ENCODE peak calls at places on chromosome 6, in eight cellular contexts. O is T-helper 9 cell, H is Right ventricle myocardium superior, N is Karpas-422, K is NT2/D1, Z is KG1, X is right lobe of liver, S is lower leg skin. I is an unnamed sample.

GRCh38 chr6:162385980-162386379 is 341.6 kb downstream of the PRKN start:
- DNase-seq in Z (no peak), O (no peak), X (no peak), N (no peak), H (no peak), S (no peak), K (no peak), I (no peak)

GRCh38 chr6:27505209-27506027 is 32.5 kb upstream of the ZNF184 start:
- DNase-seq in H (no peak), N (peak), O (peak), S (peak), Z (no peak), K (peak), X (no peak), I (peak)

GRCh38 chr6:13407709-13408695 is 79.4 kb downstream of the GFOD1 start:
- DNase-seq in Z (no peak), N (no peak), O (no peak), K (no peak), S (no peak), X (peak), H (peak), I (no peak)

GRCh38 chr6:130814506-130814905 is 12.7 kb upstream of the SMLR1 start:
- DNase-seq in Z (no peak), H (no peak), X (no peak), S (no peak), N (no peak), O (no peak), K (no peak), I (no peak)

GRCh38 chr6:160978141-160978926 is 13.2 kb upstream of the MAP3K4 start:
- DNase-seq in O (no peak), K (no peak), S (no peak), N (no peak), H (no peak), Z (no peak), X (no peak), I (no peak)

GRCh38 chr6:107531868-107532267 is 42.0 kb downstream of the SOBP start:
- DNase-seq in N (no peak), O (no peak), H (no peak), S (no peak), Z (no peak), K (no peak), X (no peak), I (no peak)

GRCh38 chr6:158003910-158004695 is 22.4 kb downstream of the SYNJ2 start:
- DNase-seq in N (no peak), Z (no peak), X (no peak), S (no peak), H (no peak), K (no peak), O (no peak), I (no peak)

GRCh38 chr6:160960067-160960466 is 31.5 kb upstream of the MAP3K4 start:
- DNase-seq in N (no peak), H (no peak), O (no peak), Z (no peak), X (no peak), K (no peak), S (no peak), I (no peak)

GRCh38 chr6:51479296-51479695 is 608.1 kb downstream of the PKHD1 start:
- DNase-seq in N (no peak), H (no peak), X (no peak), O (no peak), K (no peak), Z (no peak), S (no peak), I (no peak)

GRCh38 chr6:14781707-14782306 is 464.1 kb upstream of the JARID2 start:
- DNase-seq in Z (no peak), O (no peak), H (no peak), K (no peak), S (no peak), N (no peak), X (no peak), I (no peak)

GRCh38 chr6:119313937-119314893 is 35.3 kb downstream of the MAN1A1 start:
- DNase-seq in X (no peak), H (no peak), Z (peak), K (no peak), N (peak), S (no peak), O (peak), I (no peak)

GRCh38 chr6:44672086-44672485 is 284.6 kb downstream of the CDC5L start:
- DNase-seq in X (no peak), K (no peak), O (no peak), S (peak), Z (no peak), H (no peak), N (no peak), I (no peak)

GRCh38 chr6:4370066-4370465 is 234.7 kb upstream of the ECI2 start:
- DNase-seq in N (no peak), S (no peak), K (no peak), Z (no peak), H (no peak), O (no peak), X (no peak), I (no peak)

GRCh38 chr6:105900120-105900937 is 185.8 kb upstream of the PRDM1 start:
- DNase-seq in K (no peak), N (no peak), O (no peak), X (no peak), Z (no peak), H (no peak), S (no peak), I (peak)

GRCh38 chr6:26121141-26122004 is 34.1 kb downstream of the HFE start:
- DNase-seq in H (no peak), Z (no peak), O (no peak), S (no peak), N (no peak), K (no peak), X (no peak), I (no peak)

GRCh38 chr6:138517635-138518034 is 18.3 kb upstream of the NHSL1 start:
- DNase-seq in Z (no peak), K (no peak), H (no peak), X (no peak), S (no peak), N (peak), O (peak), I (peak)

GRCh38 chr6:126341126-126341525 is 1.2 kb downstream of the CENPW start:
- DNase-seq in S (no peak), K (no peak), O (no peak), Z (no peak), X (no peak), H (no peak), N (no peak), I (peak)

GRCh38 chr6:99425647-99426453 is 742 bp upstream of the PNISR start:
- DNase-seq in H (peak), O (peak), Z (peak), K (peak), S (peak), X (peak), N (peak), I (peak)

GRCh38 chr6:32972353-32973143 is 4.2 kb downstream of the BRD2 start:
- DNase-seq in S (peak), K (no peak), Z (peak), N (no peak), H (peak), X (peak), O (peak), I (peak)

GRCh38 chr6:72825265-72825918 is 203.5 kb downstream of the KCNQ5 start:
- DNase-seq in Z (no peak), S (no peak), H (no peak), O (no peak), K (no peak), X (no peak), N (no peak), I (no peak)

GRCh38 chr6:12260458-12261041 is 29.6 kb upstream of the EDN1 start:
- DNase-seq in H (no peak), Z (no peak), X (no peak), N (no peak), K (no peak), O (no peak), S (no peak), I (no peak)

GRCh38 chr6:2938632-2939083 is 32.7 kb downstream of the SERPINB6 start:
- DNase-seq in O (no peak), S (peak), N (peak), X (peak), H (no peak), K (no peak), Z (no peak), I (peak)

GRCh38 chr6:107642348-107643347 is 152.7 kb downstream of the SOBP start:
- DNase-seq in O (no peak), X (no peak), Z (no peak), S (no peak), K (no peak), H (no peak), N (peak), I (peak)

GRCh38 chr6:127564761-127565160 is 12.2 kb upstream of the C6orf58 start:
- DNase-seq in X (no peak), O (no peak), S (no peak), H (no peak), Z (no peak), K (no peak), N (no peak), I (no peak)

GRCh38 chr6:121791396-121792315 is 356.2 kb downstream of the GJA1 start:
- DNase-seq in O (no peak), N (no peak), S (no peak), H (no peak), X (no peak), Z (no peak), K (peak), I (no peak)

GRCh38 chr6:53894086-53894485 is 99.3 kb downstream of the LRRC1 start:
- DNase-seq in X (no peak), Z (peak), K (no peak), H (no peak), N (no peak), O (no peak), S (no peak), I (peak)

GRCh38 chr6:159692303-159693127 is 526 bp downstream of the SOD2 start:
- DNase-seq in O (peak), K (no peak), S (peak), N (peak), X (peak), Z (no peak), H (peak), I (peak)

GRCh38 chr6:19329078-19329477 is 508.1 kb upstream of the ID4 start:
- DNase-seq in O (no peak), N (no peak), K (no peak), X (no peak), S (no peak), Z (no peak), H (no peak), I (no peak)